ENCODE peak calls at places on chromosomes 6 and 20, in four cellular contexts. One of them, this sample, is unnamed.

GRCh38 chr6:102736941-102737368 is 1343.4 kb downstream of the GRIK2 start:
- DNase-seq in AG10803: peak
- DNase-seq in stomach: no peak
- DNase-seq in left lung: no peak
- DNase-seq in this sample: no peak

GRCh38 chr6:159831373-159831679 is 31.2 kb downstream of the PNLDC1 start:
- DNase-seq in stomach: peak
- DNase-seq in AG10803: no peak
- DNase-seq in left lung: no peak
- DNase-seq in this sample: no peak

GRCh38 chr20:57656821-57657536 is 36.8 kb upstream of the ZBP1 start:
- DNase-seq in left lung: no peak
- DNase-seq in stomach: peak
- DNase-seq in AG10803: no peak
- DNase-seq in this sample: peak

GRCh38 chr6:114007451-114007953 is 36.6 kb upstream of the HDAC2 start:
- DNase-seq in stomach: no peak
- DNase-seq in left lung: no peak
- DNase-seq in AG10803: no peak
- DNase-seq in this sample: no peak

GRCh38 chr6:141254336-141254735 is 878.4 kb upstream of the GJE1 start:
- DNase-seq in AG10803: no peak
- DNase-seq in left lung: no peak
- DNase-seq in stomach: no peak
- DNase-seq in this sample: no peak

GRCh38 chr6:154156135-154156948 is 117.3 kb downstream of the OPRM1 start:
- DNase-seq in stomach: peak
- DNase-seq in left lung: no peak
- DNase-seq in AG10803: peak
- DNase-seq in this sample: peak

GRCh38 chr6:4374231-4374630 is 238.9 kb upstream of the ECI2 start:
- DNase-seq in stomach: no peak
- DNase-seq in left lung: no peak
- DNase-seq in AG10803: no peak
- DNase-seq in this sample: no peak

GRCh38 chr20:40173877-40174276 is 515.2 kb downstream of the MAFB start:
- DNase-seq in left lung: no peak
- DNase-seq in stomach: no peak
- DNase-seq in AG10803: no peak
- DNase-seq in this sample: no peak

GRCh38 chr6:144141470-144141869 is 8.8 kb upstream of the STX11 start:
- DNase-seq in AG10803: no peak
- DNase-seq in stomach: no peak
- DNase-seq in left lung: no peak
- DNase-seq in this sample: no peak

GRCh38 chr20:24979036-24979960 is 13.3 kb downstream of the APMAP start:
- DNase-seq in left lung: no peak
- DNase-seq in AG10803: no peak
- DNase-seq in stomach: no peak
- DNase-seq in this sample: no peak

GRCh38 chr6:151539506-151540268 is 45.9 kb downstream of the CCDC170 start:
- DNase-seq in AG10803: no peak
- DNase-seq in stomach: no peak
- DNase-seq in left lung: no peak
- DNase-seq in this sample: no peak

DNA sequence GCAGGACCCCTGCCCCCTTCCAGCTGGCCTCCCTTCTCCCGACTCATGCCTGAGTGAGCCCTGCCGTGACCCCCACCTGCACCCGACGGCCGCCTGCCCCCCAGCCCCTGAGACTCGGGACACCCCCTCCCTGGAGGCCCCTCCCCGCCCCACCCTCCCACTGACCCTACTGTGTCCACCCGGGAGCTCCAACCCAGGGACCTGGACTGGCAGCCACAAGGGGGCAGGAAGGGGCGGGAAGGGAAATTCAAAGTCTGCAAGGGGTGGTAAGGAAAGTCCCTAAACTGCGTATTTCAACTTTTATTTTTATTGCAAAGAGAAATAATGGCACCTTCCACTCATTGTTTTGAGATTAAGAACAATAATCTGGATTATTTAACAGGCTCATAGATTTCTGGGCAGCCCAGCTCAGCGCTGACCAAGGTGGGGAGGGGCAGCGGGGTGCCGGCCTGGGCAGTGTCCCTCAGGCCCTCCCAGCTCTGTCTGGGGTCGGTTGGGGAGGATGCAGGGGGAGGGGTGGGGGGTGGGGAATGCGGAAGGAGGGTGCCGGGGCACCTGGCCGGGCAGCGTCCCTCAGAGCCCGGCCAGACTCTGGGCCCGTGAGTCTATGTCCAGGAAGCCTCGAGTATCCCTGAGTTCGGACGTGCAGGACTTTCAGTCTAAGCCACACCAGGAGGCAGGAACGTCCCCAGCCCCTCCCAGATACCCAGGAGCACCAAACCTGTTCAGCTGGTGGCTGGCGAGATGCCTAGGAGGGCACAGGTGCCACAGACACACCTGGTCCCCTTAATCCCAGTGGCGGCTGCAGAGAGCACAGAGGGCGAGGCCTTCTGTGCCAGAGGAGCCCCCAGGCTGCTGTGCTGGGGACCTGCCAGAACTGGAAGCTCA is 1.3 kb upstream of the PTK6 start:
- DNase-seq in left lung: no peak
- DNase-seq in stomach: peak
- DNase-seq in AG10803: peak
- DNase-seq in this sample: no peak
- H3K4me3 ChIP-seq in left lung: peak
- H3K4me3 ChIP-seq in stomach: peak
- H3K4me3 ChIP-seq in AG10803: peak
- H3K4me3 ChIP-seq in this sample: no peak

DNA sequence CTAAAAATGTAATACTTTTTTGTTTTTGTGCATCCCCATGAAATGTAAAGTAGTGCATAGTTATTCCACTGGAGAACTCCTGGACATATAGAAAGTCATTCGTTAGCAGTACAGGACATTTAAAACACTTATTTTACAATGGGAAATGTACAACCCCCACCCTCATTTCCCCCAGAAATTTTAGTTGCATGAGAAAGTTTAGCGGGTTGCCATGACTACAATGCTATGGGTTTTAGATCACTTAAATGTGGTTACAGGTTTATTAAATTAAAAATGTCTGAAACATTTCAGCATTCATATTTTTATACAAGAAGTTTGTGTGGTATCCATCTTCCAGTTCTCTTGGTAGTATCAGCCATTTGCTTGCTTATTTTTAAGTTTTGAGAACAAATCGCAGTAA is 54.9 kb upstream of the TRAF3IP2 start:
- DNase-seq in stomach: no peak
- DNase-seq in left lung: no peak
- DNase-seq in AG10803: no peak
- DNase-seq in this sample: no peak
- H3K4me3 ChIP-seq in stomach: no peak
- H3K4me3 ChIP-seq in left lung: no peak
- H3K4me3 ChIP-seq in AG10803: no peak
- H3K4me3 ChIP-seq in this sample: no peak

GRCh38 chr20:38893485-38894090 is 32.6 kb upstream of the FAM83D start:
- DNase-seq in left lung: peak
- DNase-seq in stomach: peak
- DNase-seq in AG10803: peak
- DNase-seq in this sample: peak
- H3K4me3 ChIP-seq in left lung: no peak
- H3K4me3 ChIP-seq in stomach: peak
- H3K4me3 ChIP-seq in AG10803: no peak
- H3K4me3 ChIP-seq in this sample: no peak

GRCh38 chr6:110039364-110039995 is 61.4 kb downstream of the GPR6 start:
- DNase-seq in AG10803: peak
- DNase-seq in stomach: peak
- DNase-seq in left lung: peak
- DNase-seq in this sample: peak

GRCh38 chr6:110035321-110035720 is 57.2 kb downstream of the GPR6 start:
- DNase-seq in left lung: no peak
- DNase-seq in stomach: no peak
- DNase-seq in AG10803: no peak
- DNase-seq in this sample: no peak

GRCh38 chr6:110039996-110040383 is 61.9 kb downstream of the GPR6 start:
- DNase-seq in AG10803: no peak
- DNase-seq in stomach: peak
- DNase-seq in left lung: no peak
- DNase-seq in this sample: no peak

GRCh38 chr6:110036408-110037302 is 58.5 kb downstream of the GPR6 start:
- DNase-seq in left lung: no peak
- DNase-seq in AG10803: no peak
- DNase-seq in stomach: no peak
- DNase-seq in this sample: no peak

DNA sequence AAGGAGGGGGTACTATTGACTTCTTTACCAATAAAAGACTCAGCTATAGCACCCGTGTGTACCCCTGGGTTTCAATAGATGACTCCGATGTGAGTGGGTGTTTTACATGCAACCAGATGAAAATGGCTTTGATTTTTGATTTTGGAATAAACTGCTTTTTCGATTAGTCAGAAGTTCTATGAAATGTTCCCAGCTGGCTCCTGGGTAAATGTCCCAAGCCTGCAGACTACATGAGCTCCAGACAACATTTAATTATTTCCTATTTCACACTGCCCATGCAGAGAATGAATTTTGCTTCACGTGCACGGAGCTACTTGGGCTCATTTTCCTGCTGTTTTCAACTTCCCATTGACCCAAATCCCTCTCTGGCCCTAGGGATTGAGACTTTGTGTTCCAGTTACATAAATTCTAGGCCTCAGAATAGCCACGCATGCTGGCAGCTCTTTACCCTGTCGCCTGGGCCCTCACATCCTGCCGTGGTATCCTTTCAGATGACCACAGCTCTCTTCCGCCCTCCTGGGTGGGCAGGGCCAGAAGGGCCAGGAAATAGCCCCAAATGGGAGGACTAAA is 59.7 kb downstream of the GPR6 start:
- DNase-seq in left lung: no peak
- DNase-seq in AG10803: no peak
- DNase-seq in stomach: no peak
- DNase-seq in this sample: no peak
- H3K4me3 ChIP-seq in left lung: no peak
- H3K4me3 ChIP-seq in AG10803: no peak
- H3K4me3 ChIP-seq in stomach: no peak
- H3K4me3 ChIP-seq in this sample: no peak

DNA sequence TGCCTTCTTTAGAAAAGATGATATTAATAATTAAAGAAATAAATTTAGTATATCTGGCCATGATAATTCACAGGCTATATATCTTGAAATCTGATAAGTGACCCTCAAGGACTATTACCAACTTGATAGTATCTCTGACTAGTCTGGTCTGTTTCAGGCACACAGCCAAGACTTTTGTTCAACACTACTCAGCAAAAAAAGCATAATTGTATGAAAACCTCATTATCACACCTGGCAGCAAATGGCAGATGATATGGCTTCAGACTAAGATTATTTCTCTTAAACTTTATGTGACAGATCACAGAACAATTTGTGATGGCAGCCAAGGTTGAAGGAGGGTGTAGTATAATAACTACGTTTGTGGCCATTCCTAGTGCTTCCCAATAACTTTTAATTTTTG is 114.7 kb downstream of the RWDD2A start:
- DNase-seq in left lung: no peak
- DNase-seq in stomach: no peak
- DNase-seq in AG10803: no peak
- DNase-seq in this sample: no peak
- H3K4me3 ChIP-seq in left lung: no peak
- H3K4me3 ChIP-seq in stomach: no peak
- H3K4me3 ChIP-seq in AG10803: no peak
- H3K4me3 ChIP-seq in this sample: no peak

DNA sequence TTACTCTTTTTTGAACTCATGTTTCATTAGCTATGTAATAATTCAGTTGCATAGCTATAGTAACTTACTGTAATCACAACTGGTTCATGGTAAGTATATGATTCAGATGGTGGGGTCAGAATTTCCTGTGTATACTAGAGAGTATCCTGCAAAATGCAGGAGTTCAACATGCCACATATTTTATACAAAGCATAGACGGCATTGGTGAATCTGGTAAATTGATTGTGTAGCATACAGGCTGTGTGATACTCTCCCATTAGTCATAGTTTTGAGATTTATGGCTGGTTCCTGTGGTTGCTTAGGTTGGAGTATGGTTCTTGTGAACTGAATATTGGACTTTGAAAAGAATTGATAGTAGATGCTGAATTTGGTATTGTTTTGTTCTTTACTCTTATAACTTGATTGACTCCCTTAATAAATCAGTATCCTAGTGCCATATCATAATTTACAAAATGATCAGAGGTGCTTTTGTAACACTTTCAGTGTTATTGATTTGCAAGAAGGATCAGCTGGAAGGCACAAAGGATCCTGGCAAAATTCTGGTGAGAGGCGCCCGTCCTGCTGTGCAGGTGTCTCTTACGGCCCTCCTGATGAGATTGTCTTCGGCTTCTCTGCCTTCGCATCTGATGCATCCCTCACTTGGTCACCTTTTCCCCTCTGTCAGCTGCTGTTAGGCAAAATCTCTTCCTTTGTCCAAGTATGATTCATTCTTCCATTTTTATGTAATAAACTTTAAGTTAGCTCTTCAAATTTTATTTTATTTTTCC is 22.6 kb downstream of the SNX9 start:
- DNase-seq in left lung: no peak
- DNase-seq in AG10803: no peak
- DNase-seq in stomach: no peak
- DNase-seq in this sample: no peak
- H3K4me3 ChIP-seq in left lung: no peak
- H3K4me3 ChIP-seq in AG10803: no peak
- H3K4me3 ChIP-seq in stomach: no peak
- H3K4me3 ChIP-seq in this sample: no peak

DNA sequence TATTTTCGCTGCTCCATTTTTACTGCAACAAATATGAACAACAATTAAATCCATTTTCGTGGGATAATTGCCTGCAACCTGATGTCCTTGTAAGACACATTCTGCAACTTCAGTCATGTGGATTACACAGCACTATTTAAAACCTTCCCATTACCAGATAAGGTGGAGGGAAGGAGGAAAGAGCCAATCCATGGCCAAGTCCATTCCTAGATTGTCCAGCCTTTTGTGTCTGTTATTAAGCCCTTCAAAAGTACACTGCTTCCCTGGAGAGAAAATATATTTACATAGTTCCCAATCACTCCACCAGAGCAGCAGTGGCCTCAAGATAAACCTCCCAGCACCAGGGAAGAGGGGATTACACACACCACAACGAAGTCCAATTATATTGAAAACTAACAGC is 347.9 kb downstream of the CDH26 start:
- DNase-seq in stomach: no peak
- DNase-seq in left lung: no peak
- DNase-seq in AG10803: no peak
- DNase-seq in this sample: no peak
- H3K4me3 ChIP-seq in stomach: no peak
- H3K4me3 ChIP-seq in left lung: no peak
- H3K4me3 ChIP-seq in AG10803: no peak
- H3K4me3 ChIP-seq in this sample: no peak

GRCh38 chr6:135243871-135244796 is 63.0 kb downstream of the MYB start:
- DNase-seq in left lung: no peak
- DNase-seq in stomach: no peak
- DNase-seq in AG10803: no peak
- DNase-seq in this sample: no peak
- H3K4me3 ChIP-seq in left lung: no peak
- H3K4me3 ChIP-seq in stomach: no peak
- H3K4me3 ChIP-seq in AG10803: no peak
- H3K4me3 ChIP-seq in this sample: no peak